ENCODE peak calls at places on chromosomes 11 and 22, in nine cellular contexts. Q is WTC11; V is T-helper 22 cell; U is ELR; X is CD4-positive, alpha-beta memory T cell; S is EL; E is posterior vena cava; J is Daoy; B is NAMALWA. K is an unnamed sample.

GRCh38 chr22:37525073-37525745 is 6.0 kb upstream of the CARD10 start:
- DNase-seq in Q (no peak), V (no peak), U (peak), X (no peak), S (peak), E (no peak), J (peak), B (no peak), K (peak)

GRCh38 chr22:50605349-50606074 is 4.9 kb downstream of the MAPK8IP2 start:
- DNase-seq in Q (no peak), V (no peak), U (no peak), X (no peak), S (no peak), E (peak), J (no peak), B (no peak), K (no peak)

GRCh38 chr11:102493524-102493923 is 37.0 kb downstream of the MMP7 start:
- DNase-seq in Q (no peak), V (no peak), U (no peak), X (no peak), S (no peak), E (no peak), J (no peak), B (no peak), K (no peak)

GRCh38 chr11:72154816-72155215 is 19.3 kb downstream of the FOLR3 start:
- DNase-seq in Q (no peak), V (no peak), U (no peak), X (no peak), S (no peak), E (no peak), J (no peak), B (no peak), K (no peak)

GRCh38 chr11:73147771-73148681 is 5.9 kb upstream of the FCHSD2 start:
- DNase-seq in Q (no peak), V (no peak), U (no peak), X (no peak), S (no peak), E (no peak), J (peak), B (no peak), K (peak)

GRCh38 chr22:37933711-37934376 is 19.6 kb downstream of the C22orf23 start:
- DNase-seq in Q (peak), V (peak), U (peak), X (peak), S (peak), E (peak), J (peak), B (peak), K (peak)

GRCh38 chr11:8183136-8183535 is 14.3 kb upstream of the RIC3 start:
- DNase-seq in Q (no peak), V (no peak), U (no peak), X (no peak), S (no peak), E (no peak), J (no peak), B (no peak), K (no peak)

GRCh38 chr11:78344676-78345075 is 72.9 kb downstream of the GAB2 start:
- DNase-seq in Q (no peak), V (no peak), U (no peak), X (no peak), S (no peak), E (no peak), J (no peak), B (no peak), K (peak)

GRCh38 chr11:12494699-12495098 is 117.3 kb downstream of the PARVA start:
- DNase-seq in Q (no peak), V (no peak), U (peak), X (no peak), S (peak), E (no peak), J (no peak), B (no peak), K (peak)